ENCODE peak calls at places on chromosomes 7 and 10, in five cellular contexts. One of them, this sample, is unnamed.

GRCh38 chr10:127313996-127314700 is 117.8 kb upstream of the INSYN2A start:
- DNase-seq in fibroblast of the aortic adventitia: no peak
- DNase-seq in right cardiac atrium: no peak
- DNase-seq in stimulated activated CD4-positive, alpha-beta T cell treated with anti-CD3 and anti-CD28 coated beads, TNF-alpha, amount 100 ng/mL, for 1 hour: no peak
- DNase-seq in stimulated activated effector memory CD8-positive, alpha-beta T cell treated with anti-CD3 and anti-CD28 coated beads, Interleukin-12 subunit alpha, Interleukin-12 subunit beta, amount 100 ng/mL, for 72 hours: no peak
- DNase-seq in this sample: no peak

GRCh38 chr10:95229724-95230627 is 35.9 kb downstream of the ACSM6 start:
- DNase-seq in fibroblast of the aortic adventitia: peak; percentile 94
- DNase-seq in right cardiac atrium: no peak
- DNase-seq in stimulated activated CD4-positive, alpha-beta T cell treated with anti-CD3 and anti-CD28 coated beads, TNF-alpha, amount 100 ng/mL, for 1 hour: no peak
- DNase-seq in stimulated activated effector memory CD8-positive, alpha-beta T cell treated with anti-CD3 and anti-CD28 coated beads, Interleukin-12 subunit alpha, Interleukin-12 subunit beta, amount 100 ng/mL, for 72 hours: no peak
- DNase-seq in this sample: no peak

GRCh38 chr10:79224263-79224949 is 122.9 kb upstream of the PPIF start:
- DNase-seq in fibroblast of the aortic adventitia: no peak
- DNase-seq in right cardiac atrium: no peak
- DNase-seq in stimulated activated CD4-positive, alpha-beta T cell treated with anti-CD3 and anti-CD28 coated beads, TNF-alpha, amount 100 ng/mL, for 1 hour: no peak
- DNase-seq in stimulated activated effector memory CD8-positive, alpha-beta T cell treated with anti-CD3 and anti-CD28 coated beads, Interleukin-12 subunit alpha, Interleukin-12 subunit beta, amount 100 ng/mL, for 72 hours: no peak
- DNase-seq in this sample: no peak

GRCh38 chr10:42959833-42960232 is 117.0 kb upstream of the RET start:
- DNase-seq in fibroblast of the aortic adventitia: no peak
- DNase-seq in right cardiac atrium: no peak
- DNase-seq in stimulated activated CD4-positive, alpha-beta T cell treated with anti-CD3 and anti-CD28 coated beads, TNF-alpha, amount 100 ng/mL, for 1 hour: no peak
- DNase-seq in stimulated activated effector memory CD8-positive, alpha-beta T cell treated with anti-CD3 and anti-CD28 coated beads, Interleukin-12 subunit alpha, Interleukin-12 subunit beta, amount 100 ng/mL, for 72 hours: no peak
- DNase-seq in this sample: no peak

GRCh38 chr7:31948041-31948440 is 122.2 kb downstream of the PDE1C start:
- DNase-seq in fibroblast of the aortic adventitia: peak; percentile 85
- DNase-seq in right cardiac atrium: no peak
- DNase-seq in stimulated activated CD4-positive, alpha-beta T cell treated with anti-CD3 and anti-CD28 coated beads, TNF-alpha, amount 100 ng/mL, for 1 hour: no peak
- DNase-seq in stimulated activated effector memory CD8-positive, alpha-beta T cell treated with anti-CD3 and anti-CD28 coated beads, Interleukin-12 subunit alpha, Interleukin-12 subunit beta, amount 100 ng/mL, for 72 hours: no peak
- DNase-seq in this sample: no peak

GRCh38 chr10:132250456-132251223 is 57.1 kb downstream of the STK32C start:
- DNase-seq in fibroblast of the aortic adventitia: no peak
- DNase-seq in right cardiac atrium: no peak
- DNase-seq in stimulated activated CD4-positive, alpha-beta T cell treated with anti-CD3 and anti-CD28 coated beads, TNF-alpha, amount 100 ng/mL, for 1 hour: no peak
- DNase-seq in stimulated activated effector memory CD8-positive, alpha-beta T cell treated with anti-CD3 and anti-CD28 coated beads, Interleukin-12 subunit alpha, Interleukin-12 subunit beta, amount 100 ng/mL, for 72 hours: no peak
- DNase-seq in this sample: no peak

GRCh38 chr10:28663576-28664368 is 13.5 kb upstream of the BAMBI start:
- DNase-seq in fibroblast of the aortic adventitia: peak; percentile 89
- DNase-seq in right cardiac atrium: peak; percentile 89
- DNase-seq in stimulated activated CD4-positive, alpha-beta T cell treated with anti-CD3 and anti-CD28 coated beads, TNF-alpha, amount 100 ng/mL, for 1 hour: peak; percentile 44
- DNase-seq in stimulated activated effector memory CD8-positive, alpha-beta T cell treated with anti-CD3 and anti-CD28 coated beads, Interleukin-12 subunit alpha, Interleukin-12 subunit beta, amount 100 ng/mL, for 72 hours: peak; percentile 45
- DNase-seq in this sample: peak; percentile 29

GRCh38 chr7:154735766-154736165 is 267.2 kb downstream of the PAXIP1 start:
- DNase-seq in fibroblast of the aortic adventitia: no peak
- DNase-seq in right cardiac atrium: no peak
- DNase-seq in stimulated activated CD4-positive, alpha-beta T cell treated with anti-CD3 and anti-CD28 coated beads, TNF-alpha, amount 100 ng/mL, for 1 hour: no peak
- DNase-seq in stimulated activated effector memory CD8-positive, alpha-beta T cell treated with anti-CD3 and anti-CD28 coated beads, Interleukin-12 subunit alpha, Interleukin-12 subunit beta, amount 100 ng/mL, for 72 hours: no peak
- DNase-seq in this sample: no peak

GRCh38 chr10:16788125-16788524 is 29.1 kb downstream of the RSU1 start:
- DNase-seq in fibroblast of the aortic adventitia: no peak
- DNase-seq in right cardiac atrium: no peak
- DNase-seq in stimulated activated CD4-positive, alpha-beta T cell treated with anti-CD3 and anti-CD28 coated beads, TNF-alpha, amount 100 ng/mL, for 1 hour: no peak
- DNase-seq in stimulated activated effector memory CD8-positive, alpha-beta T cell treated with anti-CD3 and anti-CD28 coated beads, Interleukin-12 subunit alpha, Interleukin-12 subunit beta, amount 100 ng/mL, for 72 hours: peak; percentile 16
- DNase-seq in this sample: no peak

GRCh38 chr7:3194501-3195141 is 106.4 kb upstream of the SDK1 start:
- DNase-seq in fibroblast of the aortic adventitia: peak; percentile 82
- DNase-seq in right cardiac atrium: no peak
- DNase-seq in stimulated activated CD4-positive, alpha-beta T cell treated with anti-CD3 and anti-CD28 coated beads, TNF-alpha, amount 100 ng/mL, for 1 hour: no peak
- DNase-seq in stimulated activated effector memory CD8-positive, alpha-beta T cell treated with anti-CD3 and anti-CD28 coated beads, Interleukin-12 subunit alpha, Interleukin-12 subunit beta, amount 100 ng/mL, for 72 hours: no peak
- DNase-seq in this sample: no peak

GRCh38 chr10:123149568-123150228 is 1.8 kb downstream of the HMX2 start:
- DNase-seq in fibroblast of the aortic adventitia: no peak
- DNase-seq in right cardiac atrium: no peak
- DNase-seq in stimulated activated CD4-positive, alpha-beta T cell treated with anti-CD3 and anti-CD28 coated beads, TNF-alpha, amount 100 ng/mL, for 1 hour: no peak
- DNase-seq in stimulated activated effector memory CD8-positive, alpha-beta T cell treated with anti-CD3 and anti-CD28 coated beads, Interleukin-12 subunit alpha, Interleukin-12 subunit beta, amount 100 ng/mL, for 72 hours: no peak
- DNase-seq in this sample: no peak

GRCh38 chr10:93334901-93335312 is 147.2 kb downstream of the MYOF start:
- DNase-seq in fibroblast of the aortic adventitia: no peak
- DNase-seq in right cardiac atrium: no peak
- DNase-seq in stimulated activated CD4-positive, alpha-beta T cell treated with anti-CD3 and anti-CD28 coated beads, TNF-alpha, amount 100 ng/mL, for 1 hour: no peak
- DNase-seq in stimulated activated effector memory CD8-positive, alpha-beta T cell treated with anti-CD3 and anti-CD28 coated beads, Interleukin-12 subunit alpha, Interleukin-12 subunit beta, amount 100 ng/mL, for 72 hours: no peak
- DNase-seq in this sample: peak; percentile 67

GRCh38 chr10:130109796-130110235 is 814 bp downstream of the C10orf143 start:
- DNase-seq in fibroblast of the aortic adventitia: peak; percentile 94
- DNase-seq in right cardiac atrium: no peak
- DNase-seq in stimulated activated CD4-positive, alpha-beta T cell treated with anti-CD3 and anti-CD28 coated beads, TNF-alpha, amount 100 ng/mL, for 1 hour: peak; percentile 30
- DNase-seq in stimulated activated effector memory CD8-positive, alpha-beta T cell treated with anti-CD3 and anti-CD28 coated beads, Interleukin-12 subunit alpha, Interleukin-12 subunit beta, amount 100 ng/mL, for 72 hours: peak; percentile 67
- DNase-seq in this sample: peak; percentile 29

GRCh38 chr10:109679478-109679877 is 243.8 kb downstream of the XPNPEP1 start:
- DNase-seq in fibroblast of the aortic adventitia: no peak
- DNase-seq in right cardiac atrium: no peak
- DNase-seq in stimulated activated CD4-positive, alpha-beta T cell treated with anti-CD3 and anti-CD28 coated beads, TNF-alpha, amount 100 ng/mL, for 1 hour: no peak
- DNase-seq in stimulated activated effector memory CD8-positive, alpha-beta T cell treated with anti-CD3 and anti-CD28 coated beads, Interleukin-12 subunit alpha, Interleukin-12 subunit beta, amount 100 ng/mL, for 72 hours: no peak
- DNase-seq in this sample: no peak

GRCh38 chr10:70820976-70821750 is 5.4 kb downstream of the SGPL1 start:
- DNase-seq in fibroblast of the aortic adventitia: no peak
- DNase-seq in right cardiac atrium: no peak
- DNase-seq in stimulated activated CD4-positive, alpha-beta T cell treated with anti-CD3 and anti-CD28 coated beads, TNF-alpha, amount 100 ng/mL, for 1 hour: no peak
- DNase-seq in stimulated activated effector memory CD8-positive, alpha-beta T cell treated with anti-CD3 and anti-CD28 coated beads, Interleukin-12 subunit alpha, Interleukin-12 subunit beta, amount 100 ng/mL, for 72 hours: no peak
- DNase-seq in this sample: no peak

GRCh38 chr10:129038490-129039011 is 428.5 kb upstream of the MGMT start:
- DNase-seq in fibroblast of the aortic adventitia: peak; percentile 91
- DNase-seq in right cardiac atrium: no peak
- DNase-seq in stimulated activated CD4-positive, alpha-beta T cell treated with anti-CD3 and anti-CD28 coated beads, TNF-alpha, amount 100 ng/mL, for 1 hour: no peak
- DNase-seq in stimulated activated effector memory CD8-positive, alpha-beta T cell treated with anti-CD3 and anti-CD28 coated beads, Interleukin-12 subunit alpha, Interleukin-12 subunit beta, amount 100 ng/mL, for 72 hours: no peak
- DNase-seq in this sample: no peak

GRCh38 chr10:47299989-47300931 is at the start of gene GDF10:
- DNase-seq in fibroblast of the aortic adventitia: no peak
- DNase-seq in right cardiac atrium: peak; percentile 68
- DNase-seq in stimulated activated CD4-positive, alpha-beta T cell treated with anti-CD3 and anti-CD28 coated beads, TNF-alpha, amount 100 ng/mL, for 1 hour: no peak
- DNase-seq in stimulated activated effector memory CD8-positive, alpha-beta T cell treated with anti-CD3 and anti-CD28 coated beads, Interleukin-12 subunit alpha, Interleukin-12 subunit beta, amount 100 ng/mL, for 72 hours: no peak
- DNase-seq in this sample: no peak

GRCh38 chr7:29287366-29287765 is 92.8 kb downstream of the CHN2 start:
- DNase-seq in fibroblast of the aortic adventitia: peak; percentile 95
- DNase-seq in right cardiac atrium: no peak
- DNase-seq in stimulated activated CD4-positive, alpha-beta T cell treated with anti-CD3 and anti-CD28 coated beads, TNF-alpha, amount 100 ng/mL, for 1 hour: no peak
- DNase-seq in stimulated activated effector memory CD8-positive, alpha-beta T cell treated with anti-CD3 and anti-CD28 coated beads, Interleukin-12 subunit alpha, Interleukin-12 subunit beta, amount 100 ng/mL, for 72 hours: no peak
- DNase-seq in this sample: no peak

GRCh38 chr10:84077728-84078127 is 61.6 kb upstream of the GHITM start:
- DNase-seq in fibroblast of the aortic adventitia: no peak
- DNase-seq in right cardiac atrium: no peak
- DNase-seq in stimulated activated CD4-positive, alpha-beta T cell treated with anti-CD3 and anti-CD28 coated beads, TNF-alpha, amount 100 ng/mL, for 1 hour: no peak
- DNase-seq in stimulated activated effector memory CD8-positive, alpha-beta T cell treated with anti-CD3 and anti-CD28 coated beads, Interleukin-12 subunit alpha, Interleukin-12 subunit beta, amount 100 ng/mL, for 72 hours: no peak
- DNase-seq in this sample: no peak

GRCh38 chr7:19108985-19109946 is 8.2 kb downstream of the TWIST1 start:
- DNase-seq in fibroblast of the aortic adventitia: no peak
- DNase-seq in right cardiac atrium: no peak
- DNase-seq in stimulated activated CD4-positive, alpha-beta T cell treated with anti-CD3 and anti-CD28 coated beads, TNF-alpha, amount 100 ng/mL, for 1 hour: no peak
- DNase-seq in stimulated activated effector memory CD8-positive, alpha-beta T cell treated with anti-CD3 and anti-CD28 coated beads, Interleukin-12 subunit alpha, Interleukin-12 subunit beta, amount 100 ng/mL, for 72 hours: no peak
- DNase-seq in this sample: no peak

This sample was measured in NCI-H187.